ENCODE peak calls at places on chromosomes 4 and X, in six cellular contexts. One of them, this sample, is unnamed.
A peak's percentile ranks its signal among the peaks of the same experiment; 100 is the strongest.

GRCh38 chr4:183798249-183798920 is 106.7 kb upstream of the STOX2 start:
- DNase-seq in IMR-90: no peak
- DNase-seq in brain microvascular endothelial cell: no peak
- DNase-seq in psoas muscle: no peak
- DNase-seq in cardiac muscle cell: no peak
- DNase-seq in transverse colon: peak; percentile 19
- DNase-seq in this sample: no peak

GRCh38 chr4:160159457-160159856 is 1056.6 kb downstream of the RAPGEF2 start:
- DNase-seq in IMR-90: no peak
- DNase-seq in brain microvascular endothelial cell: no peak
- DNase-seq in psoas muscle: no peak
- DNase-seq in cardiac muscle cell: no peak
- DNase-seq in transverse colon: no peak
- DNase-seq in this sample: no peak

GRCh38 chrX:23341452-23341851 is 6.8 kb downstream of the PTCHD1 start:
- DNase-seq in IMR-90: no peak
- DNase-seq in brain microvascular endothelial cell: no peak
- DNase-seq in psoas muscle: no peak
- DNase-seq in cardiac muscle cell: no peak
- DNase-seq in transverse colon: no peak
- DNase-seq in this sample: peak; percentile 27

GRCh38 chr4:84908876-84909275 is 57.6 kb downstream of the WDFY3 start:
- DNase-seq in IMR-90: no peak
- DNase-seq in brain microvascular endothelial cell: no peak
- DNase-seq in psoas muscle: no peak
- DNase-seq in cardiac muscle cell: no peak
- DNase-seq in transverse colon: no peak
- DNase-seq in this sample: no peak

GRCh38 chr4:186725422-186726149 is 1.9 kb upstream of the FAT1 start:
- DNase-seq in IMR-90: peak; percentile 88
- DNase-seq in brain microvascular endothelial cell: peak; percentile 83
- DNase-seq in psoas muscle: peak; percentile 65
- DNase-seq in cardiac muscle cell: peak; percentile 91
- DNase-seq in transverse colon: peak; percentile 87
- DNase-seq in this sample: peak; percentile 76

GRCh38 chr4:2820216-2820982 is 23.2 kb upstream of the ADD1 start:
- DNase-seq in IMR-90: no peak
- DNase-seq in brain microvascular endothelial cell: no peak
- DNase-seq in psoas muscle: peak; percentile 9
- DNase-seq in cardiac muscle cell: no peak
- DNase-seq in transverse colon: peak; percentile 11
- DNase-seq in this sample: no peak

GRCh38 chr4:87053802-87054767 is 119.3 kb downstream of the AFF1 start:
- DNase-seq in IMR-90: no peak
- DNase-seq in brain microvascular endothelial cell: no peak
- DNase-seq in psoas muscle: no peak
- DNase-seq in cardiac muscle cell: no peak
- DNase-seq in transverse colon: no peak
- DNase-seq in this sample: no peak

GRCh38 chr4:166816901-166817300 is 417.4 kb downstream of the SPOCK3 start:
- DNase-seq in IMR-90: no peak
- DNase-seq in brain microvascular endothelial cell: no peak
- DNase-seq in psoas muscle: no peak
- DNase-seq in cardiac muscle cell: peak; percentile 3
- DNase-seq in transverse colon: peak; percentile 38
- DNase-seq in this sample: no peak

GRCh38 chr4:62402088-62402806 is 1202.1 kb downstream of the ADGRL3 start:
- DNase-seq in IMR-90: no peak
- DNase-seq in brain microvascular endothelial cell: no peak
- DNase-seq in psoas muscle: no peak
- DNase-seq in cardiac muscle cell: no peak
- DNase-seq in transverse colon: no peak
- DNase-seq in this sample: no peak

GRCh38 chrX:110853610-110854009 is 58.0 kb upstream of the CHRDL1 start:
- DNase-seq in IMR-90: no peak
- DNase-seq in brain microvascular endothelial cell: no peak
- DNase-seq in psoas muscle: no peak
- DNase-seq in cardiac muscle cell: peak; percentile 6
- DNase-seq in transverse colon: no peak
- DNase-seq in this sample: peak; percentile 19
- TF ChIP-seq CTCF in IMR-90: peak; percentile 24
- TF ChIP-seq CTCF in brain microvascular endothelial cell: peak; percentile 50
- TF ChIP-seq CTCF in psoas muscle: no peak
- TF ChIP-seq CTCF in cardiac muscle cell: peak; percentile 17
- TF ChIP-seq CTCF in transverse colon: no peak
- TF ChIP-seq CTCF in this sample: peak; percentile 43

GRCh38 chr4:132614682-132615081 is 534.4 kb upstream of the PCDH10 start:
- DNase-seq in IMR-90: peak; percentile 5
- DNase-seq in brain microvascular endothelial cell: no peak
- DNase-seq in psoas muscle: no peak
- DNase-seq in cardiac muscle cell: peak; percentile 22
- DNase-seq in transverse colon: no peak
- DNase-seq in this sample: peak; percentile 8
- TF ChIP-seq CTCF in IMR-90: peak; percentile 42
- TF ChIP-seq CTCF in brain microvascular endothelial cell: peak; percentile 33
- TF ChIP-seq CTCF in psoas muscle: no peak
- TF ChIP-seq CTCF in cardiac muscle cell: peak; percentile 38
- TF ChIP-seq CTCF in transverse colon: no peak
- TF ChIP-seq CTCF in this sample: no peak

GRCh38 chr4:131302108-131302507 is 1847.0 kb upstream of the PCDH10 start:
- DNase-seq in IMR-90: no peak
- DNase-seq in brain microvascular endothelial cell: no peak
- DNase-seq in psoas muscle: no peak
- DNase-seq in cardiac muscle cell: no peak
- DNase-seq in transverse colon: no peak
- DNase-seq in this sample: no peak
- TF ChIP-seq CTCF in IMR-90: no peak
- TF ChIP-seq CTCF in brain microvascular endothelial cell: no peak
- TF ChIP-seq CTCF in psoas muscle: no peak
- TF ChIP-seq CTCF in cardiac muscle cell: no peak
- TF ChIP-seq CTCF in transverse colon: no peak
- TF ChIP-seq CTCF in this sample: no peak

GRCh38 chr4:4270529-4270928 is 19.4 kb downstream of the LYAR start:
- DNase-seq in IMR-90: no peak
- DNase-seq in brain microvascular endothelial cell: peak; percentile 14
- DNase-seq in psoas muscle: no peak
- DNase-seq in cardiac muscle cell: peak; percentile 21
- DNase-seq in transverse colon: no peak
- DNase-seq in this sample: no peak
- TF ChIP-seq CTCF in IMR-90: no peak
- TF ChIP-seq CTCF in brain microvascular endothelial cell: no peak
- TF ChIP-seq CTCF in psoas muscle: no peak
- TF ChIP-seq CTCF in cardiac muscle cell: no peak
- TF ChIP-seq CTCF in transverse colon: no peak
- TF ChIP-seq CTCF in this sample: no peak

GRCh38 chr4:78057600-78058560 is 757 bp downstream of the FRAS1 start:
- DNase-seq in IMR-90: peak; percentile 13
- DNase-seq in brain microvascular endothelial cell: peak; percentile 14
- DNase-seq in psoas muscle: peak; percentile 43
- DNase-seq in cardiac muscle cell: peak; percentile 55
- DNase-seq in transverse colon: peak; percentile 40
- DNase-seq in this sample: no peak

GRCh38 chr4:78056265-78057129 is 626 bp upstream of the FRAS1 start:
- DNase-seq in IMR-90: peak; percentile 24
- DNase-seq in brain microvascular endothelial cell: peak; percentile 63
- DNase-seq in psoas muscle: peak; percentile 46
- DNase-seq in cardiac muscle cell: peak; percentile 90
- DNase-seq in transverse colon: peak; percentile 73
- DNase-seq in this sample: peak; percentile 67

GRCh38 chr4:78059524-78059889 is 2.4 kb downstream of the FRAS1 start:
- DNase-seq in IMR-90: peak; percentile 45
- DNase-seq in brain microvascular endothelial cell: peak; percentile 60
- DNase-seq in psoas muscle: peak; percentile 19
- DNase-seq in cardiac muscle cell: peak; percentile 92
- DNase-seq in transverse colon: peak; percentile 59
- DNase-seq in this sample: peak; percentile 42

GRCh38 chr4:78058591-78059523 is 1.7 kb downstream of the FRAS1 start:
- DNase-seq in IMR-90: no peak
- DNase-seq in brain microvascular endothelial cell: peak; percentile 9
- DNase-seq in psoas muscle: peak; percentile 31
- DNase-seq in cardiac muscle cell: peak; percentile 60
- DNase-seq in transverse colon: peak; percentile 41
- DNase-seq in this sample: no peak

GRCh38 chr4:78057135-78057599 is at the start of gene FRAS1:
- DNase-seq in IMR-90: no peak
- DNase-seq in brain microvascular endothelial cell: peak; percentile 14
- DNase-seq in psoas muscle: peak; percentile 19
- DNase-seq in cardiac muscle cell: peak; percentile 53
- DNase-seq in transverse colon: peak; percentile 18
- DNase-seq in this sample: no peak
- TF ChIP-seq CTCF in IMR-90: no peak
- TF ChIP-seq CTCF in brain microvascular endothelial cell: peak; percentile 33
- TF ChIP-seq CTCF in psoas muscle: no peak
- TF ChIP-seq CTCF in cardiac muscle cell: no peak
- TF ChIP-seq CTCF in transverse colon: no peak
- TF ChIP-seq CTCF in this sample: peak; percentile 27

GRCh38 chr4:122151982-122152698 is at the start of gene BLTP1:
- DNase-seq in IMR-90: peak; percentile 75
- DNase-seq in brain microvascular endothelial cell: peak; percentile 73
- DNase-seq in psoas muscle: peak; percentile 90
- DNase-seq in cardiac muscle cell: peak; percentile 85
- DNase-seq in transverse colon: peak; percentile 93
- DNase-seq in this sample: peak; percentile 43
- TF ChIP-seq CTCF in IMR-90: no peak
- TF ChIP-seq CTCF in brain microvascular endothelial cell: no peak
- TF ChIP-seq CTCF in psoas muscle: no peak
- TF ChIP-seq CTCF in cardiac muscle cell: no peak
- TF ChIP-seq CTCF in transverse colon: no peak
- TF ChIP-seq CTCF in this sample: no peak

DNA sequence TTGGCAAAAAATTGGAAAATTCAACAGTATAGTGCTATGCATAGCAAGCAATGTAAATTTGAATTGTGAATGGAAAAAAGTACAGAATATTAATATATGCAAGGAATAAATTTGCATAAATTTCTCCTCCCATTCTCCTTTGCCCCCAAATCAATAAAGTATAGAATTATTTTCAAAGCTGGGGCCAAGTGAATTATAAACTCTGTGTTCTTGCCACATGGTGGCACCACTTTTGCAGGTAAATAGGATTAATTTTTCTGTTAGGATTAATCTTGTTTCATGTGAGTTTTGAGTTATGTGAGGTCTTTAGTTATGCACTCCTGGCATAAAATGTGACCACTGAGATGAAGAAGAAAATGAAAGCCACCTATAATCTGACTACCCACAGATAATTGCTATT is 19.9 kb downstream of the COPS4 start:
- DNase-seq in IMR-90: peak; percentile 15
- DNase-seq in brain microvascular endothelial cell: no peak
- DNase-seq in psoas muscle: no peak
- DNase-seq in cardiac muscle cell: peak; percentile 50
- DNase-seq in transverse colon: no peak
- DNase-seq in this sample: peak; percentile 9
- TF ChIP-seq CTCF in IMR-90: peak; percentile 46
- TF ChIP-seq CTCF in brain microvascular endothelial cell: peak; percentile 37
- TF ChIP-seq CTCF in psoas muscle: peak; percentile 32
- TF ChIP-seq CTCF in cardiac muscle cell: peak; percentile 40
- TF ChIP-seq CTCF in transverse colon: peak; percentile 28
- TF ChIP-seq CTCF in this sample: peak; percentile 26

DNA sequence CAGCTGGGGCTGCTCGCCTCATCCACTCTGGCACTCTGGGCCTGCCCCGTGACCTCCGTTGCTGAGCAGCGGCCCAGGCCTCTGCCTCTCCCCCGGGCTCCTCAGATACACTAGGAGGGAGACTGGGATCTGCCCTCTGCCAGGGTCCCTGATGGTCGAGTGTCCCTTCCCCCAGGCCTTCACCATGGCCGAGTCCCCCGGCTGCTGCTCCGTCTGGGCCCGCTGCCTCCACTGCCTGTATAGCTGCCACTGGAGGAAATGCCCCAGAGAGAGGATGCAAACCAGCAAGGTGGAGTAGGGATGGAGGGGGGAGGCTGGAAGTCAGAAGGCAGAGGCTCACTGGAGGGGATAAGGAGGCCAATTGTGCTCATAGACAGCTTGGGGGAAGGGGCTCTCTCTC is 1.7 kb downstream of the GDPD2 start:
- DNase-seq in IMR-90: no peak
- DNase-seq in brain microvascular endothelial cell: no peak
- DNase-seq in psoas muscle: no peak
- DNase-seq in cardiac muscle cell: no peak
- DNase-seq in transverse colon: no peak
- DNase-seq in this sample: no peak
- TF ChIP-seq CTCF in IMR-90: no peak
- TF ChIP-seq CTCF in brain microvascular endothelial cell: no peak
- TF ChIP-seq CTCF in psoas muscle: no peak
- TF ChIP-seq CTCF in cardiac muscle cell: no peak
- TF ChIP-seq CTCF in transverse colon: no peak
- TF ChIP-seq CTCF in this sample: no peak